ENCODE peak calls at places on chromosomes 3 and 15, in six cellular contexts. F is dorsolateral prefrontal cortex, M is fibroblast of the aortic adventitia, S is AG08395, X is AG10803, I is NCI-H1694 treated with DMSO at 0.1 percent for 48 hours. A is an unnamed sample.
A peak's percentile ranks its signal among the peaks of the same experiment; 100 is the strongest.

GRCh38 chr15:100764778-100765457 is 114.7 kb upstream of the ALDH1A3 start:
- DNase-seq in F (peak; percentile 7), S (peak; percentile 86), I (no peak), X (peak; percentile 83), M (peak; percentile 78), A (no peak)

GRCh38 chr15:42138968-42139386 is 17.5 kb downstream of the PLA2G4F start:
- DNase-seq in X (no peak), M (no peak), F (peak; percentile 6), I (no peak), S (no peak), A (no peak)

GRCh38 chr15:94047566-94047965 is 183.8 kb upstream of the MCTP2 start:
- DNase-seq in S (no peak), M (peak; percentile 14), F (no peak), I (no peak), X (no peak), A (no peak)

GRCh38 chr15:28989239-28989830 is 103.6 kb downstream of the APBA2 start:
- DNase-seq in S (no peak), M (no peak), X (no peak), F (peak; percentile 81), I (no peak), A (no peak)

GRCh38 chr3:10495003-10495402 is 10.4 kb downstream of the ATP2B2 start:
- DNase-seq in F (no peak), M (peak; percentile 15), I (no peak), S (no peak), X (no peak), A (no peak)

GRCh38 chr3:10192953-10193691 is 28.4 kb downstream of the IRAK2 start:
- DNase-seq in F (peak; percentile 55), X (peak; percentile 93), M (peak; percentile 75), I (no peak), S (peak; percentile 85), A (no peak)

GRCh38 chr15:49875392-49875791 is 243.6 kb downstream of the ATP8B4 start:
- DNase-seq in F (no peak), I (no peak), M (no peak), S (no peak), X (no peak), A (no peak)

GRCh38 chr3:10380906-10381795 is 60.2 kb upstream of the SEC13 start:
- DNase-seq in X (peak; percentile 35), F (no peak), I (no peak), S (peak; percentile 77), M (peak; percentile 29), A (no peak)

GRCh38 chr3:48446425-48447193 is at the start of gene ATRIP:
- DNase-seq in X (peak; percentile 79), I (peak; percentile 29), F (peak; percentile 94), S (peak; percentile 95), M (peak; percentile 71), A (peak; percentile 65)

GRCh38 chr3:126541628-126542339 is 16.9 kb downstream of the C3orf22 start:
- DNase-seq in M (no peak), F (no peak), I (no peak), S (no peak), X (no peak), A (no peak)

GRCh38 chr15:83174891-83175290 is 32.7 kb downstream of the HDGFL3 start:
- DNase-seq in S (peak; percentile 19), F (no peak), M (no peak), X (peak; percentile 59), I (no peak), A (no peak)

GRCh38 chr3:185737740-185738680 is 86.8 kb downstream of the IGF2BP2 start:
- DNase-seq in X (no peak), M (no peak), S (no peak), F (no peak), I (no peak), A (no peak)

GRCh38 chr3:33130144-33130543 is 16.3 kb downstream of the CRTAP start:
- DNase-seq in M (no peak), X (no peak), I (no peak), S (no peak), F (no peak), A (no peak)

A was measured in NCI-H510A treated with DMSO at 0.1 percent for 48 hours.